ENCODE peak calls at places on chromosomes 16 and 17, in ten cellular contexts. M, X, O, A, N, S, Y, D, P and E are unnamed samples.

GRCh38 chr16:77816293-77816692 is 27.9 kb downstream of the VAT1L start:
- DNase-seq in M (peak; percentile 45), X (peak; percentile 38), O (peak; percentile 81), A (no peak), N (no peak), S (peak; percentile 3), Y (no peak), D (no peak), P (no peak), E (no peak)

GRCh38 chr17:58747674-58748073 is 8.0 kb upstream of the PPM1E start:
- DNase-seq in M (no peak), X (no peak), O (no peak), A (no peak), N (no peak), S (no peak), Y (no peak), D (no peak), P (no peak), E (no peak)

GRCh38 chr16:14097182-14097951 is 26.2 kb downstream of the MRTFB start:
- DNase-seq in M (peak; percentile 72), X (no peak), O (no peak), A (no peak), N (no peak), S (no peak), Y (peak; percentile 92), D (no peak), P (no peak), E (no peak)

GRCh38 chr17:55334285-55334684 is 69.5 kb downstream of the HLF start:
- DNase-seq in M (no peak), X (peak; percentile 30), O (no peak), A (no peak), N (no peak), S (peak; percentile 39), Y (no peak), D (no peak), P (no peak), E (no peak)

GRCh38 chr17:6696906-6697305 is 16.3 kb downstream of the SLC13A5 start:
- DNase-seq in M (no peak), X (no peak), O (no peak), A (no peak), N (no peak), S (no peak), Y (no peak), D (no peak), P (no peak), E (no peak)

GRCh38 chr17:63035271-63035670 is 69.2 kb downstream of the TANC2 start:
- DNase-seq in M (no peak), X (peak; percentile 78), O (peak; percentile 90), A (peak; percentile 12), N (no peak), S (peak; percentile 82), Y (peak; percentile 66), D (no peak), P (no peak), E (no peak)

GRCh38 chr16:8026450-8026849 is 563.9 kb downstream of the TMEM114 start:
- DNase-seq in M (no peak), X (no peak), O (no peak), A (no peak), N (no peak), S (no peak), Y (no peak), D (peak; percentile 59), P (no peak), E (no peak)

GRCh38 chr16:82456683-82457082 is 170.1 kb upstream of the CDH13 start:
- DNase-seq in M (peak; percentile 54), X (peak; percentile 41), O (peak; percentile 36), A (peak; percentile 10), N (peak; percentile 26), S (peak; percentile 61), Y (peak; percentile 46), D (peak; percentile 52), P (no peak), E (peak; percentile 66)

GRCh38 chr17:8469964-8470363 is 34.3 kb downstream of the NDEL1 start:
- DNase-seq in M (no peak), X (no peak), O (no peak), A (no peak), N (no peak), S (no peak), Y (no peak), D (no peak), P (no peak), E (no peak)

GRCh38 chr17:42386784-42387183 is 1.5 kb downstream of the STAT3 start:
- DNase-seq in M (no peak), X (no peak), O (no peak), A (no peak), N (no peak), S (no peak), Y (no peak), D (no peak), P (no peak), E (no peak)

GRCh38 chr17:55693244-55694216 is 29.1 kb downstream of the TMEM100 start:
- DNase-seq in M (no peak), X (no peak), O (peak; percentile 4), A (no peak), N (peak; percentile 37), S (peak; percentile 61), Y (no peak), D (no peak), P (no peak), E (no peak)

GRCh38 chr16:84582958-84583516 is 34.8 kb downstream of the COTL1 start:
- DNase-seq in M (no peak), X (peak; percentile 85), O (peak; percentile 81), A (no peak), N (no peak), S (peak; percentile 42), Y (no peak), D (no peak), P (no peak), E (no peak)

GRCh38 chr16:2436110-2436509 is 6.9 kb downstream of the CCNF start:
- DNase-seq in M (no peak), X (no peak), O (no peak), A (no peak), N (no peak), S (no peak), Y (no peak), D (no peak), P (no peak), E (no peak)

GRCh38 chr16:15961060-15961511 is 11.7 kb downstream of the ABCC1 start:
- DNase-seq in M (no peak), X (peak; percentile 69), O (peak; percentile 68), A (no peak), N (no peak), S (no peak), Y (no peak), D (no peak), P (no peak), E (peak; percentile 73)

GRCh38 chr16:11706180-11706742 is 36.4 kb downstream of the TXNDC11 start:
- DNase-seq in M (peak; percentile 38), X (peak; percentile 13), O (peak; percentile 33), A (no peak), N (peak; percentile 47), S (no peak), Y (no peak), D (no peak), P (no peak), E (no peak)

GRCh38 chr17:27975146-27976011 is 67.1 kb upstream of the NLK start:
- DNase-seq in M (peak; percentile 43), X (peak; percentile 4), O (peak; percentile 51), A (no peak), N (no peak), S (peak; percentile 77), Y (peak; percentile 52), D (no peak), P (no peak), E (no peak)

GRCh38 chr17:75764711-75765421 is at the start of gene GALK1:
- DNase-seq in M (peak; percentile 71), X (peak; percentile 53), O (peak; percentile 55), A (no peak), N (peak; percentile 81), S (peak; percentile 68), Y (peak; percentile 76), D (peak; percentile 58), P (peak; percentile 78), E (peak; percentile 89)
- TF ChIP-seq CTCF in M (no peak), X (peak; percentile 68), O (peak; percentile 61), A (peak; percentile 71), N (peak; percentile 49), S (peak; percentile 70), Y (peak; percentile 74), D (peak; percentile 44), P (peak; percentile 80), E (peak; percentile 88)

DNA sequence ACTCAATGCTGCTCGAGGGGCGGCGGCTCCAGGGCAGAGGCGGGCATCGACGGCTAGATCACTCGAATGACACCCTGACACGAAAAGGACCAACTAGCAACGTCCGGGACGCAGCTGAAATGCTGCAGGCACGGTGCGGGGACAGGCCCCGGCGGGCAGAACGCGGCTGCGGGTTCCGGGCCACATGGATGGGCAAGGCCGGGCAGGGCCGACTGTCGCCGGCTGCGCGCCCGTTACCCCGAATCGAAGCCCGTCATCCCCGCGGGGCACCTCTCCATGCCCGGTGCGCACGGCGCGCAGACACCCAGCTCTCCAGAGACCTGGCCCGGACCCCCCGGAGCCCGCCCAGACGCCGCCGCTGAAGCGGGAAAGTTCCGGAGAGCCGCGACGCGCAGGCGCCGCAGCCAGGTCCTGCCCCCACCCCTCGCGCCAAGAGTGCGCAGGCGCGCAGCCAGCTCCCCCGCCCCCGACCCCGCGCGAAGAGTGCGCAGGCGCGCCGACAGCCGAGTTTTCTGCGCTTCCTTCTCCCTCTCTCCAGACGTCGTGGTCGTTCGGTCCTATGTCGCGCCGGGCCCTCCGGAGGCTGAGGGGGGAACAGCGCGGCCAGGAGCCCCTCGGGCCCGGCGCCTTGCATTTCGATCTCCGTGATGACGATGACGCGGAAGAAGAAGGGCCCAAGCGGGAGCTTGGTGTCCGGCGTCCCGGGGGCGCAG is at the start of gene TCF25:
- DNase-seq in M (peak; percentile 84), X (peak; percentile 86), O (peak; percentile 79), A (no peak), N (peak; percentile 85), S (peak; percentile 89), Y (peak; percentile 88), D (peak; percentile 84), P (no peak), E (peak; percentile 94)
- TF ChIP-seq CTCF in M (no peak), X (no peak), O (no peak), A (no peak), N (no peak), S (no peak), Y (no peak), D (peak; percentile 18), P (no peak), E (no peak)

GRCh38 chr17:29930399-29931010 is 477 bp upstream of the SSH2 start:
- DNase-seq in M (no peak), X (no peak), O (peak; percentile 41), A (no peak), N (no peak), S (no peak), Y (peak; percentile 12), D (no peak), P (no peak), E (no peak)
- TF ChIP-seq CTCF in M (no peak), X (no peak), O (no peak), A (no peak), N (no peak), S (no peak), Y (no peak), D (no peak), P (no peak), E (no peak)

GRCh38 chr17:44775136-44775837 is 16.5 kb downstream of the ADAM11 start:
- DNase-seq in M (peak; percentile 97), X (peak; percentile 98), O (peak; percentile 95), A (peak; percentile 95), N (peak; percentile 93), S (peak; percentile 98), Y (peak; percentile 98), D (peak; percentile 97), P (peak; percentile 99), E (peak; percentile 99)
- TF ChIP-seq CTCF in M (no peak), X (no peak), O (no peak), A (no peak), N (no peak), S (no peak), Y (no peak), D (no peak), P (peak; percentile 87), E (no peak)